ENCODE peak calls at places on chromosomes 7 and 10, in four cellular contexts. A is neuronal stem cell, U is trophoblast cell, E is H9. Z is an unnamed sample.

GRCh38 chr7:25726180-25726579 is 425.8 kb upstream of the NFE2L3 start:
- DNase-seq in E (peak), U (no peak), A (peak), Z (no peak)

GRCh38 chr7:132380065-132380464 is 196.2 kb downstream of the PLXNA4 start:
- DNase-seq in A (no peak), E (no peak), U (no peak), Z (no peak)

GRCh38 chr10:56537984-56538383 is 176.9 kb upstream of the ZWINT start:
- DNase-seq in E (no peak), U (peak), A (no peak), Z (peak)

GRCh38 chr7:157905740-157906461 is 569.1 kb downstream of the DNAJB6 start:
- DNase-seq in A (no peak), E (peak), U (no peak), Z (no peak)

GRCh38 chr7:69844264-69844868 is 246.1 kb downstream of the AUTS2 start:
- DNase-seq in U (no peak), A (no peak), E (no peak), Z (no peak)

GRCh38 chr7:112945046-112945445 is 141.6 kb downstream of the GPR85 start:
- DNase-seq in U (no peak), E (no peak), A (no peak), Z (peak)

GRCh38 chr10:12631216-12631615 is 281.9 kb downstream of the CAMK1D start:
- DNase-seq in U (no peak), E (no peak), A (no peak), Z (peak)

GRCh38 chr10:111370101-111370500 is 293.3 kb downstream of the ADRA2A start:
- DNase-seq in E (peak), U (no peak), A (no peak), Z (no peak)

GRCh38 chr7:98998821-98999725 is 120.7 kb downstream of the TRRAP start:
- DNase-seq in U (no peak), E (no peak), A (no peak), Z (no peak)

GRCh38 chr10:50641636-50642035 is 17.9 kb upstream of the SGMS1 start:
- DNase-seq in A (no peak), U (no peak), E (no peak), Z (no peak)

GRCh38 chr10:78556700-78557432 is 511.9 kb upstream of the ZMIZ1 start:
- DNase-seq in E (no peak), U (no peak), A (no peak), Z (no peak)

GRCh38 chr10:80187465-80188409 is 17.6 kb downstream of the ANXA11 start:
- DNase-seq in A (no peak), E (no peak), U (no peak), Z (no peak)

GRCh38 chr7:30921951-30922401 is 10.3 kb downstream of the AQP1 start:
- DNase-seq in E (peak), U (no peak), A (no peak), Z (no peak)

GRCh38 chr10:23702977-23703414 is 264.1 kb downstream of the OTUD1 start:
- DNase-seq in E (peak), U (peak), A (peak), Z (peak)

GRCh38 chr10:130196511-130197487 is 60.6 kb downstream of the GLRX3 start:
- DNase-seq in A (no peak), U (no peak), E (no peak), Z (no peak)

GRCh38 chr7:90455163-90456030 is 14.0 kb upstream of the PTTG1IP2 start:
- DNase-seq in E (no peak), A (peak), U (peak), Z (peak)

GRCh38 chr7:29292886-29293658 is 98.5 kb downstream of the CHN2 start:
- DNase-seq in A (no peak), U (no peak), E (no peak), Z (no peak)

GRCh38 chr7:17043012-17043877 is 161.5 kb upstream of the AGR3 start:
- DNase-seq in E (no peak), A (no peak), U (no peak), Z (peak)

DNA sequence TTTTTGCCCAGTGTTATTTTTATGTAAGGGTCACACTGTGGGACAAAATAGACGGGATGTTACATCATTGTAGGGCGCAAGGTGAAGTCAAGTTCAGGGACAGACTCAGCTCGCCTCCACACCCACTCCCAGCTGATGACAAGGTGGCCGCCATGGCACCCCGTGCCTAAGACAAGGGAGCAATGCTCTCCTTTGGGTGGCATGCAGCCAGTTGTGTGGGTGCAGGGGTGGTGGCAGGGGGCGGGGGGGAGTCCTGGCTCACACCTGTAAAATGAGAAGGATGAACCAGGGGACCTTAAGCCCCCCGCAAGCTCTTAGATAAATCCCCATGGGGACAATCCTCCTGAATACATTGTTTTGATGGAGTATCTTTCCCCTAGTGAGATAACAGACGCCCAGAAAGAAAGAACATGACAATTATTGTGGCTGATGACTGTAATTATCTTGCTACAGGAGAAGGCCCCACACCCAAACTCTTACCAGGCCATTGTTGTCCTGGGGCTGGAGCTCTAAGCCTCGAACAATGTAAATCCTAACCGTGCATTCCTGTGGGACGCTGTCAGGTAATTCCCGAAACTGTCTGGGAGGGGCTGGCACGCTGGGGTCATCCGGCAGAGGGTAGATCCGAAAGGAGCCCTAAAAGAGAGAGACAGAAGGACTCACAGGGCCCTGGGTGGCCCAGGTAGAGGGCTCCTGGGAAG is 148.7 kb downstream of the MYOF start:
- DNase-seq in A (no peak), U (peak), E (peak), Z (no peak)
- H2BK5ac ChIP-seq in A (no peak), U (no peak), E (no peak), Z (no peak)

GRCh38 chr7:149728491-149729375 is 44.7 kb downstream of the ZNF467 start:
- DNase-seq in E (peak), A (no peak), U (no peak), Z (no peak)

GRCh38 chr7:149729586-149729982 is 43.8 kb downstream of the ZNF467 start:
- DNase-seq in E (peak), A (no peak), U (no peak), Z (no peak)

GRCh38 chr7:149732111-149732561 is 41.3 kb downstream of the ZNF467 start:
- DNase-seq in A (no peak), E (peak), U (no peak), Z (no peak)

GRCh38 chr7:149731207-149731955 is 42.0 kb downstream of the ZNF467 start:
- DNase-seq in A (no peak), E (peak), U (no peak), Z (no peak)

DNA sequence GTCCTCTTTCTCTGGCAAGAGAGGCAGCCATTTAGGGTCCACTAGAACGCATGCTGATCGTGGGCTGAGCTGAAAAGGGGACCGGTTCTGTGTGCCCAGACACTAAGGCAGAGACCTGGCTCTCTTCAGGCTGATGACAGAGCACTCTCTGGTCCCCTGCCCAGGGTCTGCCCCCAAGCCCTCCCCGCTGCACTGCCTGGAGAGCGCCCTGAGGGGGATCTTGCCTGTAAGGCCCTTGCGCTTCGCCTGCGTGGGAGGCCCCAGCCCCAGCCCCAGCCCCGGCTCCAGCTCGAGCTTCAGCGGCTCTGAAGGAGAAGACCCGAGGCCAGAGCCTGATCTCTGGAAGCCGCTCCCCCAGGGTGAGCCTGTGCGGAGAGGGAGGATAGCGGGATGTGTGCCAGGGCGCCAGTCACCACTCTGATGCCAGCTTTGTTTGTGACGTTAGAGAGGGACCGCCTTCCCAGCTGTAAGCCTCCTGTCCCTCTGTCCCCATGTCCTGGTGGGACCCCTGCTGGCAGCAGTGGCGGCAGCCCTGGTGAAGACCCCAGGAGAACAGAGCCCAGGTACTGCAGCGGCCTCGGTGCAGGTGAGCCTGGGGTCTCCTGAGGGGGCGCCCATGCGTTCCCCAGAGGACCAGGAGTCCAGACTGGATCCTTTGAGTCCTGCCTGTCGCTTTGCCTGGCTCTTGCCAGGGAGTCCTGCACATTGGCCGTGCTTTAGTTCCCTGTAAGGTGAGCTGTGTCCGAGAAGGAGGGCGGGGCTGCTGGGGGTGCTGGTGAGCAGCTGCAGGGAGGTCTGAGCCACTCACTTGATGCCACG is 43.2 kb downstream of the ZNF467 start:
- DNase-seq in E (peak), U (no peak), A (no peak), Z (no peak)
- H2AFZ ChIP-seq in E (no peak), U (no peak), A (no peak), Z (no peak)

GRCh38 chr10:48541144-48541795 is 63.6 kb downstream of the ARHGAP22 start:
- DNase-seq in E (peak), U (no peak), A (no peak), Z (peak)
- H2BK5ac ChIP-seq in E (no peak), U (no peak), A (peak), Z (no peak)

GRCh38 chr7:19621740-19622139 is 87.1 kb downstream of the POLR1F start:
- DNase-seq in E (no peak), A (no peak), U (no peak), Z (peak)
- H2AFZ ChIP-seq in E (no peak), A (no peak), U (no peak), Z (no peak)

GRCh38 chr10:128539784-128540759 is 413.8 kb upstream of the MKI67 start:
- DNase-seq in A (no peak), U (no peak), E (peak), Z (no peak)

GRCh38 chr10:128540806-128541739 is 414.9 kb upstream of the MKI67 start:
- DNase-seq in E (peak), U (peak), A (peak), Z (no peak)

GRCh38 chr10:128545216-128545615 is 419.0 kb upstream of the MKI67 start:
- DNase-seq in U (no peak), A (no peak), E (no peak), Z (no peak)

GRCh38 chr10:128543186-128543585 is 417.0 kb upstream of the MKI67 start:
- DNase-seq in U (peak), E (no peak), A (no peak), Z (no peak)

GRCh38 chr10:128542659-128543058 is 416.4 kb upstream of the MKI67 start:
- DNase-seq in U (peak), E (no peak), A (no peak), Z (no peak)
- H2BK5ac ChIP-seq in U (peak), E (no peak), A (no peak), Z (no peak)

GRCh38 chr7:151380199-151381082 is 29.4 kb downstream of the WDR86 start:
- DNase-seq in E (no peak), U (no peak), A (no peak), Z (no peak)
- H2AFZ ChIP-seq in E (no peak), U (no peak), A (no peak), Z (no peak)

DNA sequence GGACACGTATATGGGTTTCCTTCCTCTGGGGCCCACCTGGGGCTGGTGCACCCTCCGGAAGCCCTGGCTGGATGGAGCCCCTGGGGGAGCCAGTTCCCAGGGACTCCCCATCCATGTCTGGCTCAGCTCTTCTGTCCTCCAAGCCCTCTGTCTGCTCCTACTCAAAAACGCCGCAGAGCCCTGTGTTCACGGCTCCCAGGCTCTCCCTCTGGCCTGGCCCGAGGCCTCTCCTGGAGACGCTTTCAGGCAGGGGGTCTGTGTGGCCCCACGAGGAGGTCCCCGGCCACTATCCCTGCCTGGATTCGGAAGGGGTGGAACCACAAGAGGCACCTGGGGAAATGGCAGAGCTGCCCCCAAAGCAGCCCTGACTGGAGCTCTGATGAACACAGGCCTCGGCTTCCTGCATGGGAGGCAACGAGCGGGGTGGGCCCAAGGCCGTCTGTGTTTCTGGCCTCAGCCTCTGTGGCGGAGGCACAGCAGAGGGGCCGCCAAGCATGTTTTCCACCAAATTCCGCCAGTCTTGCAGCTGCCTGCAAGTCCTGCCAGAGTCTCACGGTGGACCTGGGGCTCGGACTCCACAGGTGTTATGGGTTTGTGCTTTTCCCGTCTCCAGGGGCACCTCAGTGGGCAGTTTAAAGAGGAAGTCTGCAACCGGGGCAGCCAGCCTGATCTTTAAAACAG is 22.6 kb upstream of the INPP5A start:
- DNase-seq in E (peak), A (no peak), U (no peak), Z (no peak)
- H2BK5ac ChIP-seq in E (no peak), A (no peak), U (no peak), Z (peak)

GRCh38 chr7:85285502-85285901 is 98.6 kb upstream of the SEMA3D start:
- DNase-seq in U (no peak), A (no peak), E (no peak), Z (no peak)

GRCh38 chr7:85289279-85289678 is 102.4 kb upstream of the SEMA3D start:
- DNase-seq in A (no peak), U (no peak), E (no peak), Z (no peak)

GRCh38 chr7:85286449-85286848 is 99.6 kb upstream of the SEMA3D start:
- DNase-seq in A (no peak), E (no peak), U (no peak), Z (no peak)

GRCh38 chr7:85290252-85290651 is 103.4 kb upstream of the SEMA3D start:
- DNase-seq in U (no peak), A (no peak), E (no peak), Z (no peak)

GRCh38 chr7:85287126-85287825 is 100.4 kb upstream of the SEMA3D start:
- DNase-seq in U (peak), A (no peak), E (no peak), Z (peak)
- H2AFZ ChIP-seq in U (no peak), A (no peak), E (no peak), Z (no peak)

DNA sequence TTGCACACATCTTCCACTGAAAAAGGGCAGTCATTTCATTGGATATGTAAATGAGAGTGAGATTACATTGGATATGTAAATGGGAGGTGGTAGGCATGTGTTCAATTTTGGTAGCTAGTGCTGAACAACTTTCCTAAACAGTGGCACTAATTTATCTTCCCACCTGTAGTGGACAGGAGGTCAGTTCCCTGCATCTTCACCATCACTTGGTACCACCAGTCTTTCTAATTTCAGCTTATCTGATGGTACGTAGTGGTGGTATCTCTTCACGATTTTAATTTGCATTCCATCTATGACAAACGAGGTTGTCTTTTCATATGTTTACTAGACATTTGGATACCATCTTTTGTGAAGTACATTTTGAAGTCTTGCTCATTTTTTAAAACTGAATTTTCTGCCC is 58.1 kb downstream of the PFKFB3 start:
- DNase-seq in U (no peak), E (no peak), A (no peak), Z (no peak)
- H2BK5ac ChIP-seq in U (no peak), E (no peak), A (no peak), Z (no peak)

DNA sequence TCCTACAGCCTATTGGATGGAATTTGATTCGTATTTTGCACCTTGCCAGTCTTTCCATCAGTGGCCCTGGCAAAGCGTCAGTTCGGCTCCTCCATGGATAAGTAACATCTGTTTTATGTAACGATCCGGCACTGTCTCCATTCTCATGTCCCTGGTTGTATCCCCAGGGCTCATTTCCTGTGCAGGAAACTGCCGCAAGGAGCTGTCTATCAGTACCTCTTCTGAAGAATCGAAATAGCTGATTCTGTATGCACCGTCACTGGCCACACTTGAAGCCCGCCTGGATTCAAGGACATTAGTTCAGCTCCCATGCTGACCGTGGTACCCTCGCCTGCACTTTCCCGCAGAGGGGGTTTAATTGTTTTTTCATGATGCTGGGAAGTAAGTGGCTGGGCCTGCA is 53.1 kb upstream of the NPS start:
- DNase-seq in E (no peak), U (no peak), A (no peak), Z (no peak)
- H2AFZ ChIP-seq in E (no peak), U (no peak), A (no peak), Z (no peak)